ENCODE peak calls at places on chromosomes 4 and X, in eight cellular contexts. One of them, this sample, is unnamed.

GRCh38 chr4:137474711-137475301 is 57.5 kb downstream of the PCDH18 start:
- DNase-seq in ecto neural progenitor cell: no peak
- DNase-seq in left ventricle myocardium inferior: no peak
- DNase-seq in EL: peak; percentile 22
- DNase-seq in ureter: no peak
- DNase-seq in caudate nucleus: no peak
- DNase-seq in stimulated activated CD4-positive, alpha-beta T cell treated with anti-CD3 and anti-CD28 coated beads, TNF-alpha, amount 100 ng/mL, for 48 hours: no peak
- DNase-seq in stimulated activated CD8-positive, alpha-beta memory T cell treated with anti-CD3 and anti-CD28 coated beads, Interleukin-2, amount 100 ng/mL, for 48 hours: no peak
- DNase-seq in this sample: no peak

GRCh38 chr4:2793920-2794706 is 1.2 kb downstream of the SH3BP2 start:
- DNase-seq in ecto neural progenitor cell: peak; percentile 49
- DNase-seq in left ventricle myocardium inferior: peak; percentile 51
- DNase-seq in EL: peak; percentile 65
- DNase-seq in ureter: peak; percentile 64
- DNase-seq in caudate nucleus: no peak
- DNase-seq in stimulated activated CD4-positive, alpha-beta T cell treated with anti-CD3 and anti-CD28 coated beads, TNF-alpha, amount 100 ng/mL, for 48 hours: no peak
- DNase-seq in stimulated activated CD8-positive, alpha-beta memory T cell treated with anti-CD3 and anti-CD28 coated beads, Interleukin-2, amount 100 ng/mL, for 48 hours: no peak
- DNase-seq in this sample: no peak

GRCh38 chr4:109148577-109149075 is 153.8 kb downstream of the COL25A1 start:
- DNase-seq in ecto neural progenitor cell: no peak
- DNase-seq in left ventricle myocardium inferior: no peak
- DNase-seq in EL: no peak
- DNase-seq in ureter: no peak
- DNase-seq in caudate nucleus: no peak
- DNase-seq in stimulated activated CD4-positive, alpha-beta T cell treated with anti-CD3 and anti-CD28 coated beads, TNF-alpha, amount 100 ng/mL, for 48 hours: no peak
- DNase-seq in stimulated activated CD8-positive, alpha-beta memory T cell treated with anti-CD3 and anti-CD28 coated beads, Interleukin-2, amount 100 ng/mL, for 48 hours: no peak
- DNase-seq in this sample: no peak

GRCh38 chr4:84937381-84937977 is 29.0 kb downstream of the WDFY3 start:
- DNase-seq in ecto neural progenitor cell: no peak
- DNase-seq in left ventricle myocardium inferior: no peak
- DNase-seq in EL: no peak
- DNase-seq in ureter: no peak
- DNase-seq in caudate nucleus: no peak
- DNase-seq in stimulated activated CD4-positive, alpha-beta T cell treated with anti-CD3 and anti-CD28 coated beads, TNF-alpha, amount 100 ng/mL, for 48 hours: no peak
- DNase-seq in stimulated activated CD8-positive, alpha-beta memory T cell treated with anti-CD3 and anti-CD28 coated beads, Interleukin-2, amount 100 ng/mL, for 48 hours: no peak
- DNase-seq in this sample: no peak

GRCh38 chr4:60822986-60823385 is 377.1 kb upstream of the ADGRL3 start:
- DNase-seq in ecto neural progenitor cell: no peak
- DNase-seq in left ventricle myocardium inferior: no peak
- DNase-seq in EL: no peak
- DNase-seq in ureter: no peak
- DNase-seq in caudate nucleus: no peak
- DNase-seq in stimulated activated CD4-positive, alpha-beta T cell treated with anti-CD3 and anti-CD28 coated beads, TNF-alpha, amount 100 ng/mL, for 48 hours: no peak
- DNase-seq in stimulated activated CD8-positive, alpha-beta memory T cell treated with anti-CD3 and anti-CD28 coated beads, Interleukin-2, amount 100 ng/mL, for 48 hours: no peak
- DNase-seq in this sample: no peak

GRCh38 chrX:118495061-118495921 is at the start of gene DOCK11:
- DNase-seq in ecto neural progenitor cell: peak; percentile 81
- DNase-seq in left ventricle myocardium inferior: peak; percentile 74
- DNase-seq in EL: peak; percentile 86
- DNase-seq in ureter: peak; percentile 80
- DNase-seq in caudate nucleus: peak; percentile 32
- DNase-seq in stimulated activated CD4-positive, alpha-beta T cell treated with anti-CD3 and anti-CD28 coated beads, TNF-alpha, amount 100 ng/mL, for 48 hours: peak; percentile 53
- DNase-seq in stimulated activated CD8-positive, alpha-beta memory T cell treated with anti-CD3 and anti-CD28 coated beads, Interleukin-2, amount 100 ng/mL, for 48 hours: peak; percentile 62
- DNase-seq in this sample: peak; percentile 96

GRCh38 chrX:77505227-77505626 is 58.0 kb downstream of the FGF16 start:
- DNase-seq in ecto neural progenitor cell: no peak
- DNase-seq in left ventricle myocardium inferior: no peak
- DNase-seq in EL: peak; percentile 39
- DNase-seq in ureter: no peak
- DNase-seq in caudate nucleus: no peak
- DNase-seq in stimulated activated CD4-positive, alpha-beta T cell treated with anti-CD3 and anti-CD28 coated beads, TNF-alpha, amount 100 ng/mL, for 48 hours: no peak
- DNase-seq in stimulated activated CD8-positive, alpha-beta memory T cell treated with anti-CD3 and anti-CD28 coated beads, Interleukin-2, amount 100 ng/mL, for 48 hours: no peak
- DNase-seq in this sample: no peak

GRCh38 chr4:70660106-70660505 is 6.2 kb downstream of the JCHAIN start:
- DNase-seq in ecto neural progenitor cell: no peak
- DNase-seq in left ventricle myocardium inferior: no peak
- DNase-seq in EL: no peak
- DNase-seq in ureter: no peak
- DNase-seq in caudate nucleus: no peak
- DNase-seq in stimulated activated CD4-positive, alpha-beta T cell treated with anti-CD3 and anti-CD28 coated beads, TNF-alpha, amount 100 ng/mL, for 48 hours: no peak
- DNase-seq in stimulated activated CD8-positive, alpha-beta memory T cell treated with anti-CD3 and anti-CD28 coated beads, Interleukin-2, amount 100 ng/mL, for 48 hours: no peak
- DNase-seq in this sample: no peak

GRCh38 chrX:69229436-69229835 is 64.2 kb upstream of the PJA1 start:
- DNase-seq in ecto neural progenitor cell: no peak
- DNase-seq in left ventricle myocardium inferior: no peak
- DNase-seq in EL: peak; percentile 82
- DNase-seq in ureter: no peak
- DNase-seq in caudate nucleus: no peak
- DNase-seq in stimulated activated CD4-positive, alpha-beta T cell treated with anti-CD3 and anti-CD28 coated beads, TNF-alpha, amount 100 ng/mL, for 48 hours: no peak
- DNase-seq in stimulated activated CD8-positive, alpha-beta memory T cell treated with anti-CD3 and anti-CD28 coated beads, Interleukin-2, amount 100 ng/mL, for 48 hours: no peak
- DNase-seq in this sample: no peak

GRCh38 chrX:68703849-68704248 is 56.4 kb downstream of the STARD8 start:
- DNase-seq in ecto neural progenitor cell: no peak
- DNase-seq in left ventricle myocardium inferior: no peak
- DNase-seq in EL: no peak
- DNase-seq in ureter: no peak
- DNase-seq in caudate nucleus: no peak
- DNase-seq in stimulated activated CD4-positive, alpha-beta T cell treated with anti-CD3 and anti-CD28 coated beads, TNF-alpha, amount 100 ng/mL, for 48 hours: no peak
- DNase-seq in stimulated activated CD8-positive, alpha-beta memory T cell treated with anti-CD3 and anti-CD28 coated beads, Interleukin-2, amount 100 ng/mL, for 48 hours: no peak
- DNase-seq in this sample: no peak

GRCh38 chrX:19334945-19335626 is 8.6 kb upstream of the PDHA1 start:
- DNase-seq in ecto neural progenitor cell: no peak
- DNase-seq in left ventricle myocardium inferior: no peak
- DNase-seq in EL: no peak
- DNase-seq in ureter: no peak
- DNase-seq in caudate nucleus: no peak
- DNase-seq in stimulated activated CD4-positive, alpha-beta T cell treated with anti-CD3 and anti-CD28 coated beads, TNF-alpha, amount 100 ng/mL, for 48 hours: no peak
- DNase-seq in stimulated activated CD8-positive, alpha-beta memory T cell treated with anti-CD3 and anti-CD28 coated beads, Interleukin-2, amount 100 ng/mL, for 48 hours: no peak
- DNase-seq in this sample: no peak

GRCh38 chr4:132169660-132170059 is 979.4 kb upstream of the PCDH10 start:
- DNase-seq in ecto neural progenitor cell: no peak
- DNase-seq in left ventricle myocardium inferior: no peak
- DNase-seq in EL: no peak
- DNase-seq in ureter: no peak
- DNase-seq in caudate nucleus: no peak
- DNase-seq in stimulated activated CD4-positive, alpha-beta T cell treated with anti-CD3 and anti-CD28 coated beads, TNF-alpha, amount 100 ng/mL, for 48 hours: no peak
- DNase-seq in stimulated activated CD8-positive, alpha-beta memory T cell treated with anti-CD3 and anti-CD28 coated beads, Interleukin-2, amount 100 ng/mL, for 48 hours: no peak
- DNase-seq in this sample: no peak

GRCh38 chrX:11269996-11270395 is 23.2 kb upstream of the AMELX start:
- DNase-seq in ecto neural progenitor cell: no peak
- DNase-seq in left ventricle myocardium inferior: no peak
- DNase-seq in EL: no peak
- DNase-seq in ureter: no peak
- DNase-seq in caudate nucleus: no peak
- DNase-seq in stimulated activated CD4-positive, alpha-beta T cell treated with anti-CD3 and anti-CD28 coated beads, TNF-alpha, amount 100 ng/mL, for 48 hours: no peak
- DNase-seq in stimulated activated CD8-positive, alpha-beta memory T cell treated with anti-CD3 and anti-CD28 coated beads, Interleukin-2, amount 100 ng/mL, for 48 hours: no peak
- DNase-seq in this sample: no peak

GRCh38 chrX:68083510-68083909 is 349.8 kb downstream of the OPHN1 start:
- DNase-seq in ecto neural progenitor cell: no peak
- DNase-seq in left ventricle myocardium inferior: no peak
- DNase-seq in EL: no peak
- DNase-seq in ureter: no peak
- DNase-seq in caudate nucleus: no peak
- DNase-seq in stimulated activated CD4-positive, alpha-beta T cell treated with anti-CD3 and anti-CD28 coated beads, TNF-alpha, amount 100 ng/mL, for 48 hours: no peak
- DNase-seq in stimulated activated CD8-positive, alpha-beta memory T cell treated with anti-CD3 and anti-CD28 coated beads, Interleukin-2, amount 100 ng/mL, for 48 hours: no peak
- DNase-seq in this sample: no peak

GRCh38 chr4:108465886-108466491 is 154.4 kb upstream of the RPL34 start:
- DNase-seq in ecto neural progenitor cell: no peak
- DNase-seq in left ventricle myocardium inferior: no peak
- DNase-seq in EL: peak; percentile 7
- DNase-seq in ureter: no peak
- DNase-seq in caudate nucleus: no peak
- DNase-seq in stimulated activated CD4-positive, alpha-beta T cell treated with anti-CD3 and anti-CD28 coated beads, TNF-alpha, amount 100 ng/mL, for 48 hours: no peak
- DNase-seq in stimulated activated CD8-positive, alpha-beta memory T cell treated with anti-CD3 and anti-CD28 coated beads, Interleukin-2, amount 100 ng/mL, for 48 hours: no peak
- DNase-seq in this sample: no peak

GRCh38 chr4:72864898-72865297 is 204.6 kb downstream of the COX18 start:
- DNase-seq in ecto neural progenitor cell: no peak
- DNase-seq in left ventricle myocardium inferior: no peak
- DNase-seq in EL: no peak
- DNase-seq in ureter: no peak
- DNase-seq in caudate nucleus: no peak
- DNase-seq in stimulated activated CD4-positive, alpha-beta T cell treated with anti-CD3 and anti-CD28 coated beads, TNF-alpha, amount 100 ng/mL, for 48 hours: no peak
- DNase-seq in stimulated activated CD8-positive, alpha-beta memory T cell treated with anti-CD3 and anti-CD28 coated beads, Interleukin-2, amount 100 ng/mL, for 48 hours: no peak
- DNase-seq in this sample: no peak

GRCh38 chrX:133402042-133402453 is 13.2 kb downstream of the GPC4 start:
- DNase-seq in ecto neural progenitor cell: no peak
- DNase-seq in left ventricle myocardium inferior: no peak
- DNase-seq in EL: no peak
- DNase-seq in ureter: no peak
- DNase-seq in caudate nucleus: no peak
- DNase-seq in stimulated activated CD4-positive, alpha-beta T cell treated with anti-CD3 and anti-CD28 coated beads, TNF-alpha, amount 100 ng/mL, for 48 hours: no peak
- DNase-seq in stimulated activated CD8-positive, alpha-beta memory T cell treated with anti-CD3 and anti-CD28 coated beads, Interleukin-2, amount 100 ng/mL, for 48 hours: no peak
- DNase-seq in this sample: no peak

This sample was measured in esophagus muscularis mucosa.